ENCODE peak calls at places on chromosomes 5 and 9, in seven cellular contexts. One of them, this sample, is unnamed.

GRCh38 chr5:20556364-20556763 is 568.4 kb upstream of the CDH18 start:
- DNase-seq in fibroblast of villous mesenchyme: no peak
- DNase-seq in left lung: no peak
- DNase-seq in tibial artery: no peak
- DNase-seq in adrenal gland: no peak
- DNase-seq in A549: no peak
- DNase-seq in cardiac fibroblast: peak
- DNase-seq in this sample: peak

GRCh38 chr9:1051286-1052118 is 1.3 kb downstream of the DMRT2 start:
- DNase-seq in cardiac fibroblast: no peak
- DNase-seq in left lung: no peak
- DNase-seq in fibroblast of villous mesenchyme: no peak
- DNase-seq in adrenal gland: no peak
- DNase-seq in A549: peak
- DNase-seq in tibial artery: no peak
- DNase-seq in this sample: peak

GRCh38 chr9:89603629-89604462 is 966 bp upstream of the GADD45G start:
- DNase-seq in adrenal gland: peak
- DNase-seq in cardiac fibroblast: peak
- DNase-seq in left lung: peak
- DNase-seq in A549: peak
- DNase-seq in tibial artery: peak
- DNase-seq in fibroblast of villous mesenchyme: peak
- DNase-seq in this sample: no peak

GRCh38 chr9:133443982-133444381 is 15.8 kb upstream of the CACFD1 start:
- DNase-seq in A549: no peak
- DNase-seq in left lung: no peak
- DNase-seq in adrenal gland: no peak
- DNase-seq in tibial artery: no peak
- DNase-seq in cardiac fibroblast: no peak
- DNase-seq in fibroblast of villous mesenchyme: no peak
- DNase-seq in this sample: no peak

GRCh38 chr9:100111235-100111634 is 12.2 kb downstream of the INVS start:
- DNase-seq in cardiac fibroblast: peak
- DNase-seq in left lung: peak
- DNase-seq in fibroblast of villous mesenchyme: peak
- DNase-seq in A549: no peak
- DNase-seq in adrenal gland: peak
- DNase-seq in tibial artery: peak
- DNase-seq in this sample: peak

GRCh38 chr9:5509573-5509972 is 758 bp upstream of the PDCD1LG2 start:
- DNase-seq in adrenal gland: no peak
- DNase-seq in tibial artery: no peak
- DNase-seq in cardiac fibroblast: peak
- DNase-seq in A549: peak
- DNase-seq in left lung: no peak
- DNase-seq in fibroblast of villous mesenchyme: peak
- DNase-seq in this sample: peak

GRCh38 chr9:104836235-104836634 is 72.3 kb downstream of the NIPSNAP3B start:
- DNase-seq in fibroblast of villous mesenchyme: no peak
- DNase-seq in left lung: no peak
- DNase-seq in tibial artery: no peak
- DNase-seq in cardiac fibroblast: peak
- DNase-seq in A549: no peak
- DNase-seq in adrenal gland: no peak
- DNase-seq in this sample: no peak

GRCh38 chr5:143576721-143577484 is 173.4 kb upstream of the NR3C1 start:
- DNase-seq in cardiac fibroblast: peak
- DNase-seq in left lung: no peak
- DNase-seq in A549: no peak
- DNase-seq in tibial artery: no peak
- DNase-seq in fibroblast of villous mesenchyme: peak
- DNase-seq in adrenal gland: no peak
- DNase-seq in this sample: peak

GRCh38 chr5:124402144-124402581 is 344.3 kb downstream of the ZNF608 start:
- DNase-seq in A549: no peak
- DNase-seq in fibroblast of villous mesenchyme: peak
- DNase-seq in tibial artery: no peak
- DNase-seq in cardiac fibroblast: peak
- DNase-seq in adrenal gland: no peak
- DNase-seq in left lung: peak
- DNase-seq in this sample: peak

GRCh38 chr5:89308606-89309040 is 425.6 kb upstream of the MEF2C start:
- DNase-seq in A549: no peak
- DNase-seq in cardiac fibroblast: no peak
- DNase-seq in adrenal gland: no peak
- DNase-seq in fibroblast of villous mesenchyme: no peak
- DNase-seq in left lung: no peak
- DNase-seq in tibial artery: no peak
- DNase-seq in this sample: no peak

GRCh38 chr9:114223564-114224246 is 68.4 kb downstream of the COL27A1 start:
- DNase-seq in tibial artery: no peak
- DNase-seq in cardiac fibroblast: no peak
- DNase-seq in A549: peak
- DNase-seq in fibroblast of villous mesenchyme: peak
- DNase-seq in left lung: no peak
- DNase-seq in adrenal gland: no peak
- DNase-seq in this sample: peak

GRCh38 chr9:10265102-10265708 is 347.6 kb downstream of the PTPRD start:
- DNase-seq in adrenal gland: no peak
- DNase-seq in cardiac fibroblast: peak
- DNase-seq in left lung: no peak
- DNase-seq in tibial artery: no peak
- DNase-seq in fibroblast of villous mesenchyme: peak
- DNase-seq in A549: no peak
- DNase-seq in this sample: peak

GRCh38 chr5:122030251-122030650 is 47.8 kb downstream of the LOX start:
- DNase-seq in tibial artery: no peak
- DNase-seq in adrenal gland: no peak
- DNase-seq in fibroblast of villous mesenchyme: peak
- DNase-seq in cardiac fibroblast: peak
- DNase-seq in A549: no peak
- DNase-seq in left lung: no peak
- DNase-seq in this sample: no peak

GRCh38 chr5:141223112-141223783 is at the start of gene PCDHB14:
- DNase-seq in adrenal gland: no peak
- DNase-seq in left lung: no peak
- DNase-seq in fibroblast of villous mesenchyme: peak
- DNase-seq in tibial artery: no peak
- DNase-seq in A549: no peak
- DNase-seq in cardiac fibroblast: peak
- DNase-seq in this sample: peak
- H3K4me3 ChIP-seq in adrenal gland: no peak
- H3K4me3 ChIP-seq in left lung: no peak
- H3K4me3 ChIP-seq in fibroblast of villous mesenchyme: peak
- H3K4me3 ChIP-seq in tibial artery: peak
- H3K4me3 ChIP-seq in A549: peak
- H3K4me3 ChIP-seq in cardiac fibroblast: peak
- H3K4me3 ChIP-seq in this sample: no peak

DNA sequence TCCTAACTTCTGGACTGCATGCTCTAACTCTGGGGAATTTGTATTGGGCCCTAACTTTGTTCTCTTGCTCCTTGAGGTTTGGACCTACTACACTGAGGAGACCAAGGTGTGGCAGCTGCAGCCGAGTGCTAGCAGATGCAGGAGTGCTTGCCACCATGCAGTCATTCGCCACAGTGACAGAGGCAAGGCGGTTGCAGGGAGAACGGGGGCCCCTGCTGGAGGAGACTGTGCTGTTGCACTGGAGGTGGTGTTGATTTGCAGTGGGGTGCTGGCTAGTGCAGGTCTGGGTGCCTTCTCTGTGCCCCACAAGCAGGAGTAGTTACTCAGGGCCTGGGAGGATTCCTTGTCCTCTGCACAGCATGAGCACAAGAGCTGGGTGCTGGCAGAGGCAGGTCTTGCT is 22.4 kb upstream of the DIRAS2 start:
- DNase-seq in tibial artery: no peak
- DNase-seq in adrenal gland: no peak
- DNase-seq in fibroblast of villous mesenchyme: no peak
- DNase-seq in A549: no peak
- DNase-seq in left lung: no peak
- DNase-seq in cardiac fibroblast: no peak
- DNase-seq in this sample: no peak
- TF ChIP-seq CTCF in tibial artery: no peak
- TF ChIP-seq CTCF in adrenal gland: no peak
- TF ChIP-seq CTCF in fibroblast of villous mesenchyme: no peak
- TF ChIP-seq CTCF in A549: no peak
- TF ChIP-seq CTCF in left lung: no peak
- TF ChIP-seq CTCF in cardiac fibroblast: no peak
- TF ChIP-seq CTCF in this sample: no peak

GRCh38 chr5:80964919-80965318 is 4.8 kb downstream of the RASGRF2 start:
- DNase-seq in left lung: no peak
- DNase-seq in tibial artery: no peak
- DNase-seq in cardiac fibroblast: no peak
- DNase-seq in adrenal gland: no peak
- DNase-seq in A549: no peak
- DNase-seq in fibroblast of villous mesenchyme: no peak
- DNase-seq in this sample: no peak
- H3K4me3 ChIP-seq in left lung: no peak
- H3K4me3 ChIP-seq in tibial artery: no peak
- H3K4me3 ChIP-seq in cardiac fibroblast: no peak
- H3K4me3 ChIP-seq in adrenal gland: no peak
- H3K4me3 ChIP-seq in A549: no peak
- H3K4me3 ChIP-seq in fibroblast of villous mesenchyme: no peak
- H3K4me3 ChIP-seq in this sample: no peak

GRCh38 chr9:116208417-116209232 is 55.0 kb downstream of the PAPPA start:
- DNase-seq in fibroblast of villous mesenchyme: peak
- DNase-seq in A549: no peak
- DNase-seq in tibial artery: no peak
- DNase-seq in left lung: no peak
- DNase-seq in cardiac fibroblast: peak
- DNase-seq in adrenal gland: no peak
- DNase-seq in this sample: peak
- TF ChIP-seq CTCF in fibroblast of villous mesenchyme: peak
- TF ChIP-seq CTCF in A549: no peak
- TF ChIP-seq CTCF in tibial artery: no peak
- TF ChIP-seq CTCF in left lung: no peak
- TF ChIP-seq CTCF in cardiac fibroblast: peak
- TF ChIP-seq CTCF in adrenal gland: no peak
- TF ChIP-seq CTCF in this sample: peak

GRCh38 chr5:114524221-114524620 is 162.4 kb downstream of the KCNN2 start:
- DNase-seq in cardiac fibroblast: no peak
- DNase-seq in fibroblast of villous mesenchyme: no peak
- DNase-seq in A549: no peak
- DNase-seq in tibial artery: no peak
- DNase-seq in left lung: no peak
- DNase-seq in adrenal gland: no peak
- DNase-seq in this sample: no peak
- H3K4me3 ChIP-seq in cardiac fibroblast: no peak
- H3K4me3 ChIP-seq in fibroblast of villous mesenchyme: no peak
- H3K4me3 ChIP-seq in A549: no peak
- H3K4me3 ChIP-seq in tibial artery: no peak
- H3K4me3 ChIP-seq in left lung: no peak
- H3K4me3 ChIP-seq in adrenal gland: no peak
- H3K4me3 ChIP-seq in this sample: no peak

DNA sequence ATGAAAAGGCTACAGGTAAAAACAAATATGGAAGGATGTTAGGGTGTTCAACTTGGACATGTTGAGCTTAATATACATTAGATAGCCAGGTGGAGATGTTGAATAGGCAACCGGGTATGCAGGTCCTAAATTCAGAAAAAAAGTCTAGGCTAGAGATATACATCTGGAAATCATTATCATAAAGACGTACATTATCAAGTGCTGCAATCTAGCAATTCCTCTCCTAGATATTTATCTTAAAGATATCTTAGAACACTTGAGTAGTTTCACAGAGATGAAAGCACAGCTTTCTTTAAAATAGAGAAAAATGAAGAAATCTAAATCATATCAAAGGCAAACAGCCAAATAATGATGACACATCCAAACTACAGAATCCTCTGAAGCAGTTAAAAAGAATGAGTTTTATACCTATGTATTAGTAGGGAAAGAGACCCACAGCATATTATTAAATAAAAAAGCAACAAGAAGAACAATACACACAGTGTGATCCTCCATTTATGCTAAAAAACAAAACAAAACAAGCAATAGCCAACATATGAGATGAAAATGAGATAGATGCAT is 3.8 kb downstream of the NUDCD2 start:
- DNase-seq in cardiac fibroblast: no peak
- DNase-seq in left lung: no peak
- DNase-seq in fibroblast of villous mesenchyme: no peak
- DNase-seq in A549: no peak
- DNase-seq in tibial artery: no peak
- DNase-seq in adrenal gland: no peak
- DNase-seq in this sample: no peak
- TF ChIP-seq CTCF in cardiac fibroblast: no peak
- TF ChIP-seq CTCF in left lung: no peak
- TF ChIP-seq CTCF in fibroblast of villous mesenchyme: no peak
- TF ChIP-seq CTCF in A549: no peak
- TF ChIP-seq CTCF in tibial artery: no peak
- TF ChIP-seq CTCF in adrenal gland: no peak
- TF ChIP-seq CTCF in this sample: no peak

GRCh38 chr9:37033753-37034319 is at the start of gene PAX5:
- DNase-seq in tibial artery: no peak
- DNase-seq in A549: no peak
- DNase-seq in fibroblast of villous mesenchyme: no peak
- DNase-seq in left lung: no peak
- DNase-seq in cardiac fibroblast: no peak
- DNase-seq in adrenal gland: no peak
- DNase-seq in this sample: no peak
- H3K4me3 ChIP-seq in tibial artery: no peak
- H3K4me3 ChIP-seq in A549: peak
- H3K4me3 ChIP-seq in fibroblast of villous mesenchyme: no peak
- H3K4me3 ChIP-seq in left lung: peak
- H3K4me3 ChIP-seq in cardiac fibroblast: no peak
- H3K4me3 ChIP-seq in adrenal gland: peak
- H3K4me3 ChIP-seq in this sample: no peak

GRCh38 chr9:87885484-87886189 is 3.0 kb downstream of the SPATA31E1 start:
- DNase-seq in cardiac fibroblast: no peak
- DNase-seq in A549: no peak
- DNase-seq in adrenal gland: no peak
- DNase-seq in left lung: no peak
- DNase-seq in fibroblast of villous mesenchyme: no peak
- DNase-seq in tibial artery: no peak
- DNase-seq in this sample: no peak

GRCh38 chr9:87882627-87883026 is at the start of gene SPATA31E1:
- DNase-seq in A549: no peak
- DNase-seq in left lung: no peak
- DNase-seq in cardiac fibroblast: no peak
- DNase-seq in fibroblast of villous mesenchyme: no peak
- DNase-seq in tibial artery: no peak
- DNase-seq in adrenal gland: no peak
- DNase-seq in this sample: peak

GRCh38 chr9:87884578-87885459 is 2.1 kb downstream of the SPATA31E1 start:
- DNase-seq in cardiac fibroblast: no peak
- DNase-seq in tibial artery: no peak
- DNase-seq in adrenal gland: no peak
- DNase-seq in A549: no peak
- DNase-seq in fibroblast of villous mesenchyme: no peak
- DNase-seq in left lung: no peak
- DNase-seq in this sample: no peak

GRCh38 chr9:87883274-87883673 is 597 bp downstream of the SPATA31E1 start:
- DNase-seq in adrenal gland: no peak
- DNase-seq in cardiac fibroblast: no peak
- DNase-seq in tibial artery: no peak
- DNase-seq in A549: no peak
- DNase-seq in left lung: no peak
- DNase-seq in fibroblast of villous mesenchyme: no peak
- DNase-seq in this sample: no peak

GRCh38 chr9:87883990-87884389 is 1.3 kb downstream of the SPATA31E1 start:
- DNase-seq in cardiac fibroblast: no peak
- DNase-seq in tibial artery: no peak
- DNase-seq in A549: peak
- DNase-seq in fibroblast of villous mesenchyme: no peak
- DNase-seq in left lung: no peak
- DNase-seq in adrenal gland: no peak
- DNase-seq in this sample: no peak
- TF ChIP-seq CTCF in cardiac fibroblast: no peak
- TF ChIP-seq CTCF in tibial artery: no peak
- TF ChIP-seq CTCF in A549: peak
- TF ChIP-seq CTCF in fibroblast of villous mesenchyme: peak
- TF ChIP-seq CTCF in left lung: no peak
- TF ChIP-seq CTCF in adrenal gland: no peak
- TF ChIP-seq CTCF in this sample: peak

This sample was measured in fibroblast of mammary gland.